ENCODE peak calls at places on chromosomes 2 and 18, in six cellular contexts. One of them, this sample, is unnamed.
A peak's percentile ranks its signal among the peaks of the same experiment; 100 is the strongest.

GRCh38 chr2:207226671-207227061 is 60.9 kb upstream of the KLF7 start:
- DNase-seq in fibroblast of lung: no peak
- DNase-seq in HTR-8/SVneo: no peak
- DNase-seq in T-helper 1 cell: no peak
- DNase-seq in stimulated activated naive CD8-positive, alpha-beta T cell treated with anti-CD3 and anti-CD28 coated beads, Interleukin-15, Interleukin-2, amounts not matched to agents 100 U/mL and 50 U/mL, for 24 hours: no peak
- DNase-seq in neural crest cell: no peak
- DNase-seq in this sample: no peak

GRCh38 chr2:238719641-238720040 is 128.2 kb upstream of the TWIST2 start:
- DNase-seq in T-helper 1 cell: no peak
- DNase-seq in neural crest cell: no peak
- DNase-seq in HTR-8/SVneo: no peak
- DNase-seq in fibroblast of lung: no peak
- DNase-seq in stimulated activated naive CD8-positive, alpha-beta T cell treated with anti-CD3 and anti-CD28 coated beads, Interleukin-15, Interleukin-2, amounts not matched to agents 100 U/mL and 50 U/mL, for 24 hours: no peak
- DNase-seq in this sample: no peak

GRCh38 chr2:181058378-181059269 is 78.2 kb downstream of the UBE2E3 start:
- DNase-seq in HTR-8/SVneo: no peak
- DNase-seq in neural crest cell: no peak
- DNase-seq in T-helper 1 cell: peak; percentile 47
- DNase-seq in stimulated activated naive CD8-positive, alpha-beta T cell treated with anti-CD3 and anti-CD28 coated beads, Interleukin-15, Interleukin-2, amounts not matched to agents 100 U/mL and 50 U/mL, for 24 hours: peak; percentile 26
- DNase-seq in fibroblast of lung: no peak
- DNase-seq in this sample: peak; percentile 12

GRCh38 chr2:170218931-170219330 is 41.0 kb downstream of the MYO3B start:
- DNase-seq in stimulated activated naive CD8-positive, alpha-beta T cell treated with anti-CD3 and anti-CD28 coated beads, Interleukin-15, Interleukin-2, amounts not matched to agents 100 U/mL and 50 U/mL, for 24 hours: no peak
- DNase-seq in HTR-8/SVneo: no peak
- DNase-seq in neural crest cell: no peak
- DNase-seq in fibroblast of lung: no peak
- DNase-seq in T-helper 1 cell: no peak
- DNase-seq in this sample: no peak

GRCh38 chr2:85954192-85954900 is 65.6 kb upstream of the ST3GAL5 start:
- DNase-seq in T-helper 1 cell: no peak
- DNase-seq in neural crest cell: no peak
- DNase-seq in fibroblast of lung: no peak
- DNase-seq in stimulated activated naive CD8-positive, alpha-beta T cell treated with anti-CD3 and anti-CD28 coated beads, Interleukin-15, Interleukin-2, amounts not matched to agents 100 U/mL and 50 U/mL, for 24 hours: no peak
- DNase-seq in HTR-8/SVneo: no peak
- DNase-seq in this sample: no peak

GRCh38 chr2:172635548-172635947 is 79.7 kb downstream of the PDK1 start:
- DNase-seq in fibroblast of lung: no peak
- DNase-seq in neural crest cell: no peak
- DNase-seq in HTR-8/SVneo: no peak
- DNase-seq in T-helper 1 cell: no peak
- DNase-seq in stimulated activated naive CD8-positive, alpha-beta T cell treated with anti-CD3 and anti-CD28 coated beads, Interleukin-15, Interleukin-2, amounts not matched to agents 100 U/mL and 50 U/mL, for 24 hours: no peak
- DNase-seq in this sample: no peak

GRCh38 chr2:98900721-98901120 is 35.3 kb downstream of the CRACDL start:
- DNase-seq in neural crest cell: no peak
- DNase-seq in HTR-8/SVneo: no peak
- DNase-seq in T-helper 1 cell: no peak
- DNase-seq in fibroblast of lung: no peak
- DNase-seq in stimulated activated naive CD8-positive, alpha-beta T cell treated with anti-CD3 and anti-CD28 coated beads, Interleukin-15, Interleukin-2, amounts not matched to agents 100 U/mL and 50 U/mL, for 24 hours: no peak
- DNase-seq in this sample: no peak

GRCh38 chr2:67479256-67479655 is 82.1 kb downstream of the ETAA1 start:
- DNase-seq in stimulated activated naive CD8-positive, alpha-beta T cell treated with anti-CD3 and anti-CD28 coated beads, Interleukin-15, Interleukin-2, amounts not matched to agents 100 U/mL and 50 U/mL, for 24 hours: no peak
- DNase-seq in HTR-8/SVneo: no peak
- DNase-seq in neural crest cell: no peak
- DNase-seq in fibroblast of lung: no peak
- DNase-seq in T-helper 1 cell: no peak
- DNase-seq in this sample: no peak

GRCh38 chr2:8500124-8501054 is 181.5 kb upstream of the ID2 start:
- DNase-seq in T-helper 1 cell: no peak
- DNase-seq in HTR-8/SVneo: no peak
- DNase-seq in fibroblast of lung: no peak
- DNase-seq in stimulated activated naive CD8-positive, alpha-beta T cell treated with anti-CD3 and anti-CD28 coated beads, Interleukin-15, Interleukin-2, amounts not matched to agents 100 U/mL and 50 U/mL, for 24 hours: no peak
- DNase-seq in neural crest cell: no peak
- DNase-seq in this sample: no peak

GRCh38 chr2:43455735-43456642 is 139.8 kb downstream of the THADA start:
- DNase-seq in T-helper 1 cell: peak; percentile 6
- DNase-seq in neural crest cell: no peak
- DNase-seq in stimulated activated naive CD8-positive, alpha-beta T cell treated with anti-CD3 and anti-CD28 coated beads, Interleukin-15, Interleukin-2, amounts not matched to agents 100 U/mL and 50 U/mL, for 24 hours: no peak
- DNase-seq in fibroblast of lung: peak; percentile 92
- DNase-seq in HTR-8/SVneo: no peak
- DNase-seq in this sample: peak; percentile 35

GRCh38 chr2:149365826-149366583 is 35.6 kb downstream of the LYPD6 start:
- DNase-seq in stimulated activated naive CD8-positive, alpha-beta T cell treated with anti-CD3 and anti-CD28 coated beads, Interleukin-15, Interleukin-2, amounts not matched to agents 100 U/mL and 50 U/mL, for 24 hours: no peak
- DNase-seq in neural crest cell: no peak
- DNase-seq in fibroblast of lung: peak; percentile 82
- DNase-seq in HTR-8/SVneo: peak; percentile 15
- DNase-seq in T-helper 1 cell: no peak
- DNase-seq in this sample: no peak

GRCh38 chr2:181517685-181518301 is 60.6 kb downstream of the ITGA4 start:
- DNase-seq in fibroblast of lung: peak; percentile 17
- DNase-seq in HTR-8/SVneo: no peak
- DNase-seq in stimulated activated naive CD8-positive, alpha-beta T cell treated with anti-CD3 and anti-CD28 coated beads, Interleukin-15, Interleukin-2, amounts not matched to agents 100 U/mL and 50 U/mL, for 24 hours: no peak
- DNase-seq in neural crest cell: no peak
- DNase-seq in T-helper 1 cell: peak; percentile 3
- DNase-seq in this sample: no peak

GRCh38 chr2:29269095-29270090 is 154.2 kb downstream of the CLIP4 start:
- DNase-seq in neural crest cell: no peak
- DNase-seq in T-helper 1 cell: no peak
- DNase-seq in fibroblast of lung: no peak
- DNase-seq in HTR-8/SVneo: no peak
- DNase-seq in stimulated activated naive CD8-positive, alpha-beta T cell treated with anti-CD3 and anti-CD28 coated beads, Interleukin-15, Interleukin-2, amounts not matched to agents 100 U/mL and 50 U/mL, for 24 hours: no peak
- DNase-seq in this sample: no peak

GRCh38 chr2:74181739-74182138 is 3.1 kb upstream of the MOB1A start:
- DNase-seq in neural crest cell: no peak
- DNase-seq in HTR-8/SVneo: no peak
- DNase-seq in T-helper 1 cell: peak; percentile 21
- DNase-seq in fibroblast of lung: no peak
- DNase-seq in stimulated activated naive CD8-positive, alpha-beta T cell treated with anti-CD3 and anti-CD28 coated beads, Interleukin-15, Interleukin-2, amounts not matched to agents 100 U/mL and 50 U/mL, for 24 hours: no peak
- DNase-seq in this sample: peak; percentile 86

GRCh38 chr2:96565111-96565510 is 28.6 kb downstream of the ARID5A start:
- DNase-seq in fibroblast of lung: no peak
- DNase-seq in stimulated activated naive CD8-positive, alpha-beta T cell treated with anti-CD3 and anti-CD28 coated beads, Interleukin-15, Interleukin-2, amounts not matched to agents 100 U/mL and 50 U/mL, for 24 hours: no peak
- DNase-seq in HTR-8/SVneo: no peak
- DNase-seq in T-helper 1 cell: no peak
- DNase-seq in neural crest cell: no peak
- DNase-seq in this sample: no peak

GRCh38 chr2:126894585-126895182 is 4.0 kb upstream of the TEX51 start:
- DNase-seq in T-helper 1 cell: no peak
- DNase-seq in stimulated activated naive CD8-positive, alpha-beta T cell treated with anti-CD3 and anti-CD28 coated beads, Interleukin-15, Interleukin-2, amounts not matched to agents 100 U/mL and 50 U/mL, for 24 hours: no peak
- DNase-seq in HTR-8/SVneo: no peak
- DNase-seq in neural crest cell: no peak
- DNase-seq in fibroblast of lung: no peak
- DNase-seq in this sample: no peak

GRCh38 chr2:135473567-135473966 is 57.5 kb downstream of the ZRANB3 start:
- DNase-seq in stimulated activated naive CD8-positive, alpha-beta T cell treated with anti-CD3 and anti-CD28 coated beads, Interleukin-15, Interleukin-2, amounts not matched to agents 100 U/mL and 50 U/mL, for 24 hours: peak; percentile 14
- DNase-seq in neural crest cell: no peak
- DNase-seq in HTR-8/SVneo: peak; percentile 14
- DNase-seq in fibroblast of lung: peak; percentile 6
- DNase-seq in T-helper 1 cell: peak; percentile 18
- DNase-seq in this sample: peak; percentile 5

GRCh38 chr2:9179572-9180201 is 26.9 kb upstream of the ASAP2 start:
- DNase-seq in T-helper 1 cell: no peak
- DNase-seq in neural crest cell: no peak
- DNase-seq in HTR-8/SVneo: no peak
- DNase-seq in fibroblast of lung: peak; percentile 95
- DNase-seq in stimulated activated naive CD8-positive, alpha-beta T cell treated with anti-CD3 and anti-CD28 coated beads, Interleukin-15, Interleukin-2, amounts not matched to agents 100 U/mL and 50 U/mL, for 24 hours: no peak
- DNase-seq in this sample: no peak

GRCh38 chr18:9101730-9102390 is 639 bp upstream of the NDUFV2 start:
- DNase-seq in T-helper 1 cell: peak; percentile 81
- DNase-seq in stimulated activated naive CD8-positive, alpha-beta T cell treated with anti-CD3 and anti-CD28 coated beads, Interleukin-15, Interleukin-2, amounts not matched to agents 100 U/mL and 50 U/mL, for 24 hours: no peak
- DNase-seq in HTR-8/SVneo: peak; percentile 33
- DNase-seq in neural crest cell: no peak
- DNase-seq in fibroblast of lung: peak; percentile 76
- DNase-seq in this sample: no peak

GRCh38 chr18:26746284-26747130 is 119.0 kb downstream of the AQP4 start:
- DNase-seq in fibroblast of lung: peak; percentile 6
- DNase-seq in T-helper 1 cell: no peak
- DNase-seq in HTR-8/SVneo: no peak
- DNase-seq in neural crest cell: no peak
- DNase-seq in stimulated activated naive CD8-positive, alpha-beta T cell treated with anti-CD3 and anti-CD28 coated beads, Interleukin-15, Interleukin-2, amounts not matched to agents 100 U/mL and 50 U/mL, for 24 hours: no peak
- DNase-seq in this sample: no peak

GRCh38 chr2:37896319-37896718 is 28.8 kb upstream of the RMDN2 start:
- DNase-seq in neural crest cell: no peak
- DNase-seq in HTR-8/SVneo: no peak
- DNase-seq in stimulated activated naive CD8-positive, alpha-beta T cell treated with anti-CD3 and anti-CD28 coated beads, Interleukin-15, Interleukin-2, amounts not matched to agents 100 U/mL and 50 U/mL, for 24 hours: no peak
- DNase-seq in T-helper 1 cell: no peak
- DNase-seq in fibroblast of lung: no peak
- DNase-seq in this sample: no peak

GRCh38 chr2:17309741-17310339 is 208.4 kb downstream of the RAD51AP2 start:
- DNase-seq in HTR-8/SVneo: peak; percentile 5
- DNase-seq in T-helper 1 cell: peak; percentile 4
- DNase-seq in fibroblast of lung: peak; percentile 55
- DNase-seq in neural crest cell: peak; percentile 53
- DNase-seq in stimulated activated naive CD8-positive, alpha-beta T cell treated with anti-CD3 and anti-CD28 coated beads, Interleukin-15, Interleukin-2, amounts not matched to agents 100 U/mL and 50 U/mL, for 24 hours: peak; percentile 5
- DNase-seq in this sample: no peak

GRCh38 chr2:119518401-119518800 is 5.9 kb downstream of the SCTR start:
- DNase-seq in fibroblast of lung: no peak
- DNase-seq in T-helper 1 cell: no peak
- DNase-seq in HTR-8/SVneo: no peak
- DNase-seq in stimulated activated naive CD8-positive, alpha-beta T cell treated with anti-CD3 and anti-CD28 coated beads, Interleukin-15, Interleukin-2, amounts not matched to agents 100 U/mL and 50 U/mL, for 24 hours: no peak
- DNase-seq in neural crest cell: no peak
- DNase-seq in this sample: no peak

GRCh38 chr2:126886201-126886905 is 12.3 kb upstream of the TEX51 start:
- DNase-seq in HTR-8/SVneo: no peak
- DNase-seq in T-helper 1 cell: peak; percentile 56
- DNase-seq in fibroblast of lung: peak; percentile 10
- DNase-seq in stimulated activated naive CD8-positive, alpha-beta T cell treated with anti-CD3 and anti-CD28 coated beads, Interleukin-15, Interleukin-2, amounts not matched to agents 100 U/mL and 50 U/mL, for 24 hours: peak; percentile 80
- DNase-seq in neural crest cell: peak; percentile 65
- DNase-seq in this sample: no peak